ENCODE peak calls at places on chromosomes 5 and 9, in eight cellular contexts. D is AG10803, A is lung, M is RWPE2, B is tibial artery, Z is fibroblast of lung, J is stomach, F is OCI-LY7. G is an unnamed sample.

GRCh38 chr9:34406219-34406618 is 29.5 kb upstream of the MYORG start:
- DNase-seq in D (no peak), M (no peak), B (no peak), Z (no peak), F (no peak), J (no peak), A (no peak), G (no peak)

GRCh38 chr5:25090275-25090674 is 445.5 kb upstream of the CDH10 start:
- DNase-seq in A (no peak), M (no peak), Z (no peak), J (no peak), B (no peak), D (no peak), F (no peak), G (no peak)

GRCh38 chr5:34490501-34491250 is 165.5 kb upstream of the RAI14 start:
- DNase-seq in J (no peak), B (no peak), M (no peak), Z (no peak), A (no peak), F (no peak), D (no peak), G (no peak)

GRCh38 chr5:137415231-137415681 is 83.9 kb downstream of the SPOCK1 start:
- DNase-seq in A (no peak), J (no peak), F (no peak), Z (peak), M (no peak), B (no peak), D (peak), G (peak)

GRCh38 chr5:68443091-68443490 is 227.5 kb downstream of the PIK3R1 start:
- DNase-seq in B (no peak), J (no peak), F (no peak), D (no peak), M (no peak), Z (no peak), A (no peak), G (no peak)

GRCh38 chr9:123232332-123232731 is 36.1 kb downstream of the STRBP start:
- DNase-seq in F (no peak), J (no peak), Z (no peak), M (no peak), D (no peak), B (no peak), A (no peak), G (no peak)

GRCh38 chr5:175457466-175457865 is 13.5 kb upstream of the DRD1 start:
- DNase-seq in M (no peak), D (no peak), J (no peak), B (no peak), F (no peak), A (no peak), Z (no peak), G (no peak)

GRCh38 chr9:115006660-115007059 is 76.3 kb upstream of the TNFSF8 start:
- DNase-seq in J (no peak), A (no peak), B (no peak), M (no peak), Z (peak), F (no peak), D (peak), G (no peak)

GRCh38 chr9:133881671-133882381 is 110.3 kb downstream of the VAV2 start:
- DNase-seq in Z (peak), D (no peak), F (no peak), J (no peak), B (no peak), A (no peak), M (no peak), G (no peak)

GRCh38 chr9:70832487-70832886 is 288.9 kb downstream of the TRPM3 start:
- DNase-seq in F (no peak), B (no peak), Z (no peak), A (no peak), M (no peak), J (no peak), D (peak), G (no peak)

GRCh38 chr5:38655691-38656090 is 99.2 kb upstream of the LIFR start:
- DNase-seq in Z (no peak), B (no peak), A (no peak), M (no peak), F (no peak), D (no peak), J (no peak), G (no peak)

GRCh38 chr5:38662088-38662487 is 105.6 kb upstream of the LIFR start:
- DNase-seq in D (no peak), J (no peak), B (no peak), F (no peak), A (no peak), M (no peak), Z (no peak), G (no peak)

GRCh38 chr5:38657020-38657419 is 100.6 kb upstream of the LIFR start:
- DNase-seq in A (no peak), D (no peak), J (no peak), Z (no peak), B (no peak), F (no peak), M (no peak), G (no peak)

GRCh38 chr5:38663276-38663675 is 106.8 kb upstream of the LIFR start:
- DNase-seq in J (no peak), M (no peak), F (no peak), A (no peak), B (no peak), Z (no peak), D (no peak), G (no peak)

DNA sequence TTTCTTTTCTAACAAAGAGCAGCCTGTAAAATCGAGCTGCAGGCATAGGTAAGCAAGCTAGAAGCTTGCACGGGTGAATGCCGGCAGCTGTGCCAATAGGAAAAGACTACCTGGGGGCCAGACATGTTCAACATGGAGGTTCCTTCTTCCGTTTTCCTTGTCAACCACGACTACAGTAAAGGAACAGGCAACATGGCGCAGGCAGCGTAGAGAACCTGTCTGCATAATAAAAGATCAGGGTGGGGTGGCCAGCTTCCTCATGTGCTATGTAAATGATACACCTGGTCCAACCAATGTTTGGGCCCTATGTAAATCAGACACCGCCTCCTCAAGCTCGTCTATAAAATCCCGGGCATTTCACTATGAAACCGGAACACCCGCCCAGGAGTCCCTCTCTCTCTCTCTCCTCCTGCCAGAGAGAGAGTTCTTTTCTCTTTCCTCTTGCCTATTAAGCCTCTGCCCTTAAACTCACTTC is 103.8 kb upstream of the LIFR start:
- DNase-seq in D (no peak), J (no peak), F (no peak), B (no peak), M (peak), Z (no peak), A (no peak), G (no peak)
- H3K4me3 ChIP-seq in D (no peak), J (no peak), F (no peak), B (no peak), M (peak), Z (no peak), A (no peak), G (peak)

DNA sequence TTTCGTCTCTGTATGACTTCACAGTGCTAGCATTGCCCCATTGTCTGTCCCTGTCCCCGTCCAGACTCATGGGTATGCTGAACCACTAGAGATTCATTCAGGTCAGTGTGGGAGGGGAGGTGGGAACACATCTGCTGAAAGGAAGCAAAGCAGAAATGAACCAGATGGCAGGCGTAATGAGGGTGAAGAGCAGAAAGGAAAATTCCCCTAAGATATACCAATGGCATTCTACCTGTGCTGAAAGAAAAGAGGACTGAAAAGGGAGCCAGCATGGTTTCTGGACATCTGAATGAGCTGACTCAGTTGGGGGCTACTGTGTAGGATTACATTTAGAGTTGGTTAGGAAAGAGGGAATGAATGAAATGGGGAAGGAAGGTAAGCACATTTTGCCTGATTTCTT is 678.7 kb downstream of the MAT2B start:
- DNase-seq in A (no peak), M (no peak), Z (no peak), B (no peak), J (no peak), D (no peak), F (no peak), G (no peak)
- TF ChIP-seq CTCF in A (no peak), M (no peak), Z (no peak), B (no peak), J (no peak), D (no peak), F (no peak), G (no peak)

GRCh38 chr5:10700516-10700915 is 60.5 kb downstream of the DAP start:
- DNase-seq in F (no peak), D (no peak), Z (no peak), B (no peak), A (no peak), J (no peak), M (peak), G (no peak)
- H3K4me3 ChIP-seq in F (peak), D (no peak), Z (no peak), B (no peak), A (no peak), J (no peak), M (no peak), G (no peak)

GRCh38 chr5:140557136-140557805 is at the start of gene SRA1:
- DNase-seq in Z (peak), D (peak), M (peak), A (peak), B (peak), F (peak), J (peak), G (peak)
- TF ChIP-seq CTCF in Z (no peak), D (peak), M (peak), A (no peak), B (no peak), F (no peak), J (no peak), G (no peak)

GRCh38 chr5:79510638-79511037 is 3.3 kb downstream of the HOMER1 start:
- DNase-seq in B (no peak), Z (no peak), F (no peak), A (no peak), D (no peak), J (no peak), M (no peak), G (no peak)
- H3K4me3 ChIP-seq in B (no peak), Z (no peak), F (peak), A (no peak), D (no peak), J (no peak), M (no peak), G (peak)

GRCh38 chr9:78598120-78598519 is 301.2 kb downstream of the PSAT1 start:
- DNase-seq in Z (no peak), M (no peak), A (no peak), D (no peak), B (no peak), J (no peak), F (no peak), G (no peak)

GRCh38 chr9:78605029-78605930 is 308.4 kb downstream of the PSAT1 start:
- DNase-seq in B (no peak), A (no peak), F (no peak), J (no peak), M (no peak), D (peak), Z (peak), G (no peak)

GRCh38 chr9:78606011-78606410 is 309.1 kb downstream of the PSAT1 start:
- DNase-seq in J (no peak), A (no peak), B (no peak), M (no peak), F (no peak), D (no peak), Z (peak), G (no peak)

GRCh38 chr9:78599939-78600338 is 303.0 kb downstream of the PSAT1 start:
- DNase-seq in J (no peak), B (no peak), Z (no peak), M (no peak), A (no peak), F (no peak), D (no peak), G (no peak)

GRCh38 chr9:78601957-78602565 is 305.1 kb downstream of the PSAT1 start:
- DNase-seq in J (no peak), B (no peak), D (peak), A (no peak), Z (peak), M (no peak), F (peak), G (peak)
- TF ChIP-seq CTCF in J (peak), B (peak), D (peak), A (peak), Z (peak), M (peak), F (peak), G (peak)

GRCh38 chr5:96427823-96428222 is 5.2 kb downstream of the PCSK1 start:
- DNase-seq in M (no peak), A (no peak), Z (peak), D (peak), B (no peak), F (no peak), J (no peak), G (peak)

GRCh38 chr5:96434201-96434645 is 1.2 kb upstream of the PCSK1 start:
- DNase-seq in F (peak), J (peak), Z (peak), M (no peak), B (peak), D (peak), A (peak), G (peak)

GRCh38 chr5:96431376-96432244 is 1.4 kb downstream of the PCSK1 start:
- DNase-seq in F (no peak), J (no peak), B (peak), Z (peak), A (no peak), M (no peak), D (peak), G (peak)

GRCh38 chr5:96433066-96433447 is at the start of gene PCSK1:
- DNase-seq in M (no peak), F (no peak), Z (peak), D (no peak), J (no peak), B (no peak), A (no peak), G (no peak)

GRCh38 chr5:96432245-96433065 is 593 bp downstream of the PCSK1 start:
- DNase-seq in D (peak), A (no peak), Z (peak), F (no peak), M (no peak), B (no peak), J (no peak), G (no peak)
- H3K4me3 ChIP-seq in D (peak), A (no peak), Z (no peak), F (no peak), M (no peak), B (peak), J (peak), G (no peak)

GRCh38 chr5:148809781-148810524 is 16.5 kb upstream of the ADRB2 start:
- DNase-seq in F (no peak), A (no peak), D (no peak), B (no peak), M (no peak), Z (no peak), J (no peak), G (no peak)
- TF ChIP-seq CTCF in F (no peak), A (no peak), D (no peak), B (no peak), M (no peak), Z (no peak), J (no peak), G (no peak)

GRCh38 chr9:37324691-37325490 is 97.6 kb upstream of the GRHPR start:
- DNase-seq in M (no peak), A (no peak), J (no peak), F (peak), Z (no peak), B (no peak), D (no peak), G (no peak)
- H3K4me3 ChIP-seq in M (no peak), A (no peak), J (no peak), F (peak), Z (no peak), B (no peak), D (no peak), G (no peak)

DNA sequence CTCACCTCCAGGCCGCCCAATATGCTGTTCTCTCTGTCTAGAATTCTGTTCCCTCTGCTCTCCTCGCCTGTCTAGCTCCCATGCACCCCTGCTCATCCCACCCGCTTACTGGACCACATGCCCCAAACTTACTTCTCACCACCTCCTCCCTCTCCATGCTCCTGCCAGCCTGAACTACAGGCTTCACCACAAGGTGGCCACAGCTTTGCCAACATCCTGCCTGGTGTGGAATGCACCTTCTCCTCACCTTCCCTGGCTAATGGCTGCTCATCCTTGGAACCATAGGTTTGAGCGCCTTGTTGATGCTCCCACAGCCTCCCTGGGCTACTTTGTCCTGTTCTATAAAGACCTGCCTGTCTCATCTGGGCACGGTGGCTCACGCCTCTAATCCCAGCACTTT is 9.6 kb downstream of the LAMC3 start:
- DNase-seq in J (no peak), M (no peak), A (no peak), B (no peak), D (no peak), F (no peak), Z (no peak), G (no peak)
- TF ChIP-seq CTCF in J (no peak), M (peak), A (no peak), B (no peak), D (no peak), F (peak), Z (no peak), G (peak)

G was measured in HFF-Myc.